ENCODE peak calls at places on chromosomes 3 and 15, in nine cellular contexts. C is fibroblast of lung, X is A673, Y is GM23248, Z is hepatocyte, R is HCT116, P is neural progenitor cell, L is PC-9, B is H1. E is an unnamed sample.

GRCh38 chr3:183745300-183746098 is 47.9 kb downstream of the YEATS2 start:
- DNase-seq in C (peak; percentile 76), X (peak; percentile 14), Y (no peak), Z (no peak), R (no peak), P (peak; percentile 64), L (no peak), B (no peak), E (peak; percentile 65)

GRCh38 chr15:101328001-101328400 is 33.0 kb upstream of the SNRPA1 start:
- DNase-seq in C (no peak), X (no peak), Y (no peak), Z (no peak), R (no peak), P (no peak), L (no peak), B (no peak), E (no peak)

GRCh38 chr3:147385059-147386012 is 21.0 kb downstream of the ZIC4 start:
- DNase-seq in C (no peak), X (no peak), Y (no peak), Z (no peak), R (no peak), P (no peak), L (no peak), B (no peak), E (no peak)

GRCh38 chr15:50905055-50905454 is 3.4 kb upstream of the AP4E1 start:
- DNase-seq in C (no peak), X (no peak), Y (no peak), Z (no peak), R (no peak), P (no peak), L (no peak), B (no peak), E (no peak)

GRCh38 chr3:46849686-46850467 is 13.4 kb downstream of the MYL3 start:
- DNase-seq in C (no peak), X (no peak), Y (no peak), Z (no peak), R (no peak), P (no peak), L (no peak), B (no peak), E (no peak)

GRCh38 chr3:128294999-128295468 is 141.8 kb downstream of the EEFSEC start:
- DNase-seq in C (no peak), X (no peak), Y (no peak), Z (no peak), R (no peak), P (no peak), L (no peak), B (no peak), E (no peak)

GRCh38 chr3:31187380-31187779 is 292.9 kb upstream of the GADL1 start:
- DNase-seq in C (no peak), X (no peak), Y (no peak), Z (no peak), R (no peak), P (no peak), L (no peak), B (no peak), E (no peak)

GRCh38 chr3:33063651-33064051 is 33.3 kb downstream of the GLB1 start:
- DNase-seq in C (peak; percentile 30), X (no peak), Y (peak; percentile 82), Z (peak; percentile 34), R (no peak), P (no peak), L (no peak), B (no peak), E (peak; percentile 22)

GRCh38 chr3:52153389-52154096 is 680 bp downstream of the POC1A start:
- DNase-seq in C (peak; percentile 28), X (no peak), Y (peak; percentile 80), Z (peak; percentile 39), R (peak; percentile 55), P (peak; percentile 54), L (peak; percentile 79), B (peak; percentile 46), E (no peak)

GRCh38 chr3:71532639-71533395 is 50.7 kb downstream of the FOXP1 start:
- DNase-seq in C (peak; percentile 68), X (peak; percentile 26), Y (peak; percentile 6), Z (no peak), R (no peak), P (no peak), L (peak; percentile 35), B (no peak), E (no peak)

GRCh38 chr15:33153548-33153947 is 41.0 kb downstream of the FMN1 start:
- DNase-seq in C (no peak), X (no peak), Y (no peak), Z (no peak), R (no peak), P (no peak), L (no peak), B (no peak), E (no peak)

GRCh38 chr3:141686477-141687280 is 51.4 kb upstream of the RNF7 start:
- DNase-seq in C (peak; percentile 54), X (peak; percentile 25), Y (peak; percentile 82), Z (no peak), R (no peak), P (no peak), L (no peak), B (no peak), E (peak; percentile 47)

GRCh38 chr3:45841380-45841700 is 579 bp downstream of the LZTFL1 start:
- DNase-seq in C (peak; percentile 37), X (no peak), Y (peak; percentile 68), Z (peak; percentile 48), R (no peak), P (peak; percentile 41), L (no peak), B (no peak), E (peak; percentile 25)

GRCh38 chr3:196947136-196947859 is 5.0 kb upstream of the NCBP2 start:
- DNase-seq in C (no peak), X (no peak), Y (peak; percentile 39), Z (no peak), R (no peak), P (no peak), L (no peak), B (no peak), E (no peak)

GRCh38 chr3:173970206-173970605 is 572.7 kb downstream of the NLGN1 start:
- DNase-seq in C (peak; percentile 11), X (peak; percentile 35), Y (no peak), Z (peak; percentile 8), R (no peak), P (no peak), L (no peak), B (no peak), E (no peak)

GRCh38 chr15:44219073-44219472 is 24.0 kb upstream of the FRMD5 start:
- DNase-seq in C (no peak), X (no peak), Y (no peak), Z (no peak), R (no peak), P (no peak), L (no peak), B (no peak), E (no peak)

GRCh38 chr15:85761635-85762034 is 33.1 kb downstream of the KLHL25 start:
- DNase-seq in C (peak; percentile 88), X (no peak), Y (no peak), Z (no peak), R (no peak), P (no peak), L (no peak), B (no peak), E (peak; percentile 87)

GRCh38 chr15:69434679-69435078 is 17.9 kb upstream of the RPLP1 start:
- DNase-seq in C (no peak), X (no peak), Y (no peak), Z (no peak), R (no peak), P (no peak), L (no peak), B (no peak), E (no peak)

GRCh38 chr15:92000709-92001108 is 147.2 kb downstream of the SLCO3A1 start:
- DNase-seq in C (no peak), X (no peak), Y (no peak), Z (no peak), R (no peak), P (peak; percentile 73), L (no peak), B (no peak), E (no peak)

GRCh38 chr3:157280786-157281185 is 120.8 kb upstream of the CCNL1 start:
- DNase-seq in C (no peak), X (no peak), Y (peak; percentile 35), Z (no peak), R (no peak), P (no peak), L (no peak), B (no peak), E (no peak)

GRCh38 chr15:75364881-75365280 is 3.5 kb downstream of the MAN2C1 start:
- DNase-seq in C (no peak), X (no peak), Y (no peak), Z (no peak), R (no peak), P (no peak), L (no peak), B (no peak), E (no peak)
- TF ChIP-seq EZH2 in C (no peak), X (no peak), Y (no peak), Z (no peak), R (no peak), P (no peak), L (no peak), B (no peak), E (no peak)

DNA sequence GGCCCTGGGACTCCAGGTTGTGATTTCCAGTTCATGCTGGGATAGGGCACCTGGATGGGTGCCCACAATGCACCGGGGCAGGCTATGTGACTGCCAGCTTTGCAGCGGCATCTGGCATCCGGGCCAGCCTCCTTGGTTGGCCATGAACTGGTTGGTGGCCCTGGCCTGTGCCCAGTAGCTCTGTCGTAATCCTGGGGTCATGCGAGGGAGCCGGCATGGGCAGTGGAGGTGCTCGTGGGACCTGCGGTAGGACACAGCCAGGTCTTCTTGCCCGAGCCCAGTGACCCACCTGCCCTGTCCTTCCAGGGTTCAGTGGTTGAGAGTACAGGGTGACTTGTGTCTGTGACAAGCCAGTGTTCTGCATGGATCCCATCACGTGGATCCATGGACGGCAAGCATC is 237.9 kb downstream of the SNRPN start:
- DNase-seq in C (no peak), X (no peak), Y (no peak), Z (no peak), R (no peak), P (no peak), L (no peak), B (no peak), E (no peak)
- H3K9me3 ChIP-seq in C (no peaks in the 10 kb centered on the region), X (peaks cover 57% of the 10 kb centered on the region), Y (no peaks in the 10 kb centered on the region), Z (no peaks in the 10 kb centered on the region), R (no peaks in the 10 kb centered on the region), P (no peaks in the 10 kb centered on the region), L (no peaks in the 10 kb centered on the region), B (peaks cover 99% of the 10 kb centered on the region), E (peaks cover 23% of the 10 kb centered on the region)

DNA sequence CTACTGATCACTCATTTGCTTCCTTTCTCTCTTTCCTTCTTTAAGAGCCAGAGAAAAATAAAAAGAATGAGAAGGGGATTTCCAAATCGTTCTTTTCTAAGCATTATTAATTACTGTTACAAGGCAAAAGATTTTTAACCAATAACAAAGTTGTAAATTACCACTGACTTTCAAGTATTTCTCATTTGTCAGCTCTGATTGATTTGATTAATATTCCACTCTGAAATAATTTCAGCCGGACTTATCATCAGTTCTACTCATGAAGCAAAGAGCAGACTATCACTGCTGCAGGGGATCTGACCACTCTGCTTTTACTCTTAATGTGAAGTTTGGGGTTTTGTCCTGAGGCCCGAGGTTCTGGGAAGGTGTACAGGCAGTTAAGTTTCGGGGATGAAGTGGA is 19.8 kb downstream of the NR2F2 start:
- DNase-seq in C (peak; percentile 35), X (no peak), Y (no peak), Z (no peak), R (no peak), P (peak; percentile 10), L (no peak), B (no peak), E (no peak)
- TF ChIP-seq EZH2 in C (no peak), X (no peak), Y (no peak), Z (no peak), R (no peak), P (no peak), L (no peak), B (no peak), E (no peak)

GRCh38 chr3:177944228-177944661 is 592.0 kb upstream of the KCNMB2 start:
- DNase-seq in C (peak; percentile 23), X (peak; percentile 72), Y (no peak), Z (no peak), R (no peak), P (no peak), L (no peak), B (no peak), E (no peak)
- H3K9me3 ChIP-seq in C (no peaks in the 10 kb centered on the region), X (no peaks in the 10 kb centered on the region), Y (no peaks in the 10 kb centered on the region), Z (no peaks in the 10 kb centered on the region), R (no peaks in the 10 kb centered on the region), P (no peaks in the 10 kb centered on the region), L (no peaks in the 10 kb centered on the region), B (no peaks in the 10 kb centered on the region), E (no peaks in the 10 kb centered on the region)

E was measured in astrocyte.